ENCODE peak calls at places on chromosomes 13 and 19, in eight cellular contexts. Y, K, A, I, L, X, C and D are unnamed samples.

GRCh38 chr13:20206836-20207235 is 14.1 kb upstream of the GJB2 start:
- DNase-seq in A (no peak), X (no peak), L (no peak), I (no peak), C (no peak), K (no peak), Y (no peak), D (no peak)

GRCh38 chr13:113428469-113428865 is 24.8 kb downstream of the ADPRHL1 start:
- DNase-seq in X (no peak), Y (no peak), A (no peak), K (no peak), C (no peak), I (no peak), L (no peak), D (no peak)

GRCh38 chr19:10074153-10074552 is 12.0 kb upstream of the SHFL start:
- DNase-seq in I (no peak), A (no peak), C (no peak), Y (no peak), L (no peak), K (peak; percentile 47), X (no peak), D (no peak)

GRCh38 chr13:97367427-97367826 is 66.5 kb upstream of the RAP2A start:
- DNase-seq in K (no peak), X (no peak), A (no peak), L (no peak), C (peak; percentile 93), Y (peak; percentile 50), I (peak; percentile 90), D (no peak)

GRCh38 chr13:78576266-78576665 is 27.1 kb downstream of the POU4F1 start:
- DNase-seq in X (no peak), A (no peak), L (no peak), Y (no peak), I (no peak), K (no peak), C (no peak), D (no peak)

GRCh38 chr19:38917921-38918491 is 6.0 kb upstream of the CCER2 start:
- DNase-seq in Y (no peak), X (no peak), C (no peak), L (no peak), K (no peak), A (no peak), I (no peak), D (no peak)

GRCh38 chr13:51041126-51041525 is 69.9 kb downstream of the C13orf42 start:
- DNase-seq in Y (no peak), A (no peak), X (no peak), C (no peak), L (no peak), K (no peak), I (peak; percentile 1), D (no peak)

GRCh38 chr13:77386046-77386445 is 59.2 kb upstream of the MYCBP2 start:
- DNase-seq in I (peak; percentile 15), C (peak; percentile 35), Y (no peak), K (no peak), A (no peak), L (no peak), X (no peak), D (no peak)

GRCh38 chr19:4389511-4390016 is 10.8 kb downstream of the SH3GL1 start:
- DNase-seq in I (no peak), A (no peak), L (no peak), K (no peak), X (peak; percentile 69), Y (no peak), C (no peak), D (no peak)

GRCh38 chr19:46862504-46862835 is 1.7 kb downstream of the ARHGAP35 start:
- DNase-seq in K (no peak), Y (peak; percentile 11), L (no peak), X (no peak), C (no peak), A (no peak), I (no peak), D (no peak)

GRCh38 chr13:79393564-79394249 is 12.3 kb downstream of the RBM26 start:
- DNase-seq in X (no peak), Y (no peak), K (peak; percentile 42), C (no peak), I (no peak), L (no peak), A (no peak), D (peak; percentile 15)

GRCh38 chr19:45693168-45693788 is 812 bp downstream of the QPCTL start:
- DNase-seq in A (peak; percentile 40), K (peak; percentile 66), Y (peak; percentile 73), I (peak; percentile 27), L (no peak), C (peak; percentile 50), X (peak; percentile 89), D (peak; percentile 21)

GRCh38 chr19:12546068-12546467 is 5.2 kb downstream of the ZNF564 start:
- DNase-seq in X (no peak), C (no peak), K (no peak), A (no peak), L (no peak), Y (no peak), I (no peak), D (no peak)

GRCh38 chr13:58528351-58528750 is 896.8 kb downstream of the PCDH17 start:
- DNase-seq in X (no peak), A (no peak), K (no peak), L (no peak), I (no peak), Y (no peak), C (no peak), D (no peak)

GRCh38 chr19:38555200-38555599 is 62.6 kb downstream of the MAP4K1 start:
- DNase-seq in X (no peak), Y (no peak), K (no peak), A (no peak), L (no peak), C (no peak), I (no peak), D (no peak)

GRCh38 chr13:50843256-50844043 is at the start of gene DLEU7:
- DNase-seq in C (peak; percentile 4), X (peak; percentile 49), K (no peak), A (no peak), L (no peak), I (no peak), Y (no peak), D (no peak)

GRCh38 chr13:74129500-74130144 is 4.6 kb downstream of the KLF12 start:
- DNase-seq in I (no peak), A (no peak), Y (no peak), L (no peak), K (peak; percentile 49), X (no peak), C (peak; percentile 27), D (no peak)

GRCh38 chr19:28519950-28520861 is 692.7 kb downstream of the UQCRFS1 start:
- DNase-seq in I (peak; percentile 53), X (peak; percentile 86), K (no peak), Y (no peak), C (peak; percentile 72), A (no peak), L (no peak), D (no peak)

GRCh38 chr13:42883771-42884170 is 102.4 kb downstream of the FAM216B start:
- DNase-seq in C (peak; percentile 18), I (peak; percentile 14), A (no peak), X (peak; percentile 60), L (no peak), K (no peak), Y (no peak), D (no peak)

GRCh38 chr19:3073159-3073563 is 10.9 kb upstream of the TLE5 start:
- DNase-seq in I (peak; percentile 41), C (peak; percentile 51), L (no peak), A (no peak), K (no peak), Y (no peak), X (peak; percentile 78), D (no peak)

GRCh38 chr13:50801087-50801931 is 42.2 kb downstream of the DLEU7 start:
- DNase-seq in A (peak; percentile 20), I (peak; percentile 59), Y (peak; percentile 54), X (no peak), C (peak; percentile 71), L (peak; percentile 38), K (peak; percentile 61), D (no peak)

GRCh38 chr19:35030257-35031071 is at the start of gene SCN1B:
- DNase-seq in I (peak; percentile 33), A (peak; percentile 45), C (peak; percentile 70), L (no peak), K (peak; percentile 39), X (peak; percentile 92), Y (peak; percentile 63), D (no peak)
- H3K27ac ChIP-seq in I (no peak within 1 kb of the TSS), A (no peak within 1 kb of the TSS), C (no peak within 1 kb of the TSS), L (no peak within 1 kb of the TSS), K (no peak within 1 kb of the TSS), X (peak within 1 kb of the TSS; percentile 81), Y (peak within 1 kb of the TSS; percentile 22), D (no peak within 1 kb of the TSS)

GRCh38 chr13:60384911-60385310 is 12.1 kb upstream of the TDRD3 start:
- DNase-seq in X (no peak), I (no peak), L (no peak), C (no peak), Y (no peak), A (no peak), K (no peak), D (no peak)

DNA sequence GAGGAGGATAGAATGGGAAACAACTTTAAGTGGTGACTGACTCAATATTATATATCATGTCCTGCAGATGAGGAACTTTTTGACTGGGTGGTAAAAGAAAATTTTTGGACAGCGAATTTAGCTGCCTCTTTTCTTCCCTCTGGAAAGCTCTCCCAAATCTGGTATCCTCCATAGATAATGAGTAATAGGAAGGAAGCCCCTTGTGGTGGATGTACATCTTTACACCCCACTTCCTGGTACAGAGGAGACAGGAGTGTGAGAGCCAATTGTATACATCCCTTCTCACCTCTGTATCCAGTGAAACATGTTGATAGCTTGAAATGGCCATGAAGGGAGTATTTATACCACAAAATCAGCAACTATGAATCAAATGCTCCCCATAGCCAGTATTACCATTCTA is 17.2 kb upstream of the TDRD3 start:
- DNase-seq in I (no peak), X (no peak), Y (no peak), C (no peak), K (no peak), A (no peak), L (no peak), D (no peak)
- H3K27ac ChIP-seq in I (no peak overlapping the region), X (no peak overlapping the region), Y (no peak overlapping the region), C (no peak overlapping the region), K (no peak overlapping the region), A (no peak overlapping the region), L (no peak overlapping the region), D (no peak overlapping the region)

DNA sequence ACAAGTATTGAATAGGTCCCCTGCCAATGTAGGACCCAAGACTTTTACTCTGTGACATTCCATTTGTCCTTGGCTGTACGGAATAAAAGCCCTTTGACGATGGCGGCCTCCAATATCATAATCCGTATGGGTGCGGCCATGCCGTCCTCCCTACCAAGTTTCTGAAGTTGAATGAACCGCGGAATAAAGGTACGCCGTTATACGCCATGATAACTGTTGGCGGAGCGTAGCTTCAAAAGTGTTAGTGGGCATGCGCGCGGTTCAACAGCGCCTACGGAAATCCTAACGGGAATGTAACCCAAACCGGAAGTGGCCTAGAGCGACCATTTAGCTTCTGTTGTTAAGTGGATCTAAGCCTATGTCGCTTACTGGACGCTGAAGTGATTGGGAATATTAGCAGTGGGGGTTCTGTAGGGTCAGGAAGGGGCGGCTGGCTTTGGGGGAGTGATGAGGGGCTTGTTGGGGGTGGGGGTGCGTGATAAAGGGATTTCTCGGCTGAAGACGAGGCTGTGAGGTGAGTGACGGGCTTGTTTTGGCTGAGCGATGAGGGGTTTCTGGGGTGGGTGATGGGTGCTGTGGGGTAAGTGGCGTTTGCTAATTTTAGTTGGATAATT is at the start of gene ZNF175:
- DNase-seq in A (peak; percentile 61), L (peak; percentile 91), C (peak; percentile 94), X (peak; percentile 97), I (peak; percentile 91), K (peak; percentile 71), Y (peak; percentile 97), D (peak; percentile 54)
- H3K27ac ChIP-seq in A (peak within 1 kb of the TSS; percentile 16), L (peak within 1 kb of the TSS; percentile 81), C (peak within 1 kb of the TSS; percentile 71), X (peak within 1 kb of the TSS; percentile 72), I (peak within 1 kb of the TSS; percentile 76), K (no peak within 1 kb of the TSS), Y (peak within 1 kb of the TSS; percentile 63), D (peak within 1 kb of the TSS; percentile 53)

GRCh38 chr19:19661675-19662251 is 1.7 kb downstream of the ATP13A1 start:
- DNase-seq in A (no peak), I (no peak), K (peak; percentile 57), Y (no peak), X (no peak), C (no peak), L (no peak), D (no peak)
- H3K27ac ChIP-seq in A (peak overlapping the region; percentile 92), I (no peak overlapping the region), K (peak overlapping the region; percentile 89), Y (no peak overlapping the region), X (no peak overlapping the region), C (no peak overlapping the region), L (no peak overlapping the region), D (peak overlapping the region; percentile 96)